ENCODE peak calls at places on chromosomes 7 and 10, in six cellular contexts. P, V, C, R, K and N are unnamed samples.

GRCh38 chr7:134831862-134832261 is 52.4 kb downstream of the CALD1 start:
- DNase-seq in P (no peak), V (no peak), C (no peak), R (no peak), K (no peak), N (no peak)

GRCh38 chr7:152424348-152425108 is 11.3 kb downstream of the KMT2C start:
- DNase-seq in P (no peak), V (peak), C (no peak), R (no peak), K (peak), N (no peak)

GRCh38 chr10:110845756-110846620 is 25.7 kb upstream of the PDCD4 start:
- DNase-seq in P (no peak), V (no peak), C (no peak), R (peak), K (no peak), N (peak)

GRCh38 chr10:102868976-102869289 is 337 bp upstream of the AS3MT start:
- DNase-seq in P (no peak), V (no peak), C (no peak), R (no peak), K (peak), N (no peak)

GRCh38 chr7:148623586-148624282 is 33.2 kb downstream of the C7orf33 start:
- DNase-seq in P (no peak), V (peak), C (no peak), R (peak), K (peak), N (no peak)

GRCh38 chr10:86661161-86662025 is 6.9 kb upstream of the LDB3 start:
- DNase-seq in P (no peak), V (peak), C (no peak), R (no peak), K (peak), N (no peak)

GRCh38 chr10:65931291-65932080 is 994.4 kb upstream of the LRRTM3 start:
- DNase-seq in P (no peak), V (no peak), C (peak), R (no peak), K (no peak), N (no peak)

GRCh38 chr10:97714401-97715258 is 1.1 kb downstream of the MARVELD1 start:
- DNase-seq in P (no peak), V (peak), C (peak), R (peak), K (peak), N (peak)

GRCh38 chr10:6406220-6407033 is 173.6 kb downstream of the PRKCQ start:
- DNase-seq in P (peak), V (peak), C (peak), R (peak), K (peak), N (no peak)

GRCh38 chr10:7206407-7207127 is 204.3 kb downstream of the SFMBT2 start:
- DNase-seq in P (no peak), V (no peak), C (no peak), R (no peak), K (no peak), N (no peak)

GRCh38 chr7:112452102-112452888 is 2.0 kb downstream of the IFRD1 start:
- DNase-seq in P (no peak), V (peak), C (peak), R (peak), K (peak), N (peak)

GRCh38 chr7:102072636-102073209 is 213.9 kb upstream of the SH2B2 start:
- DNase-seq in P (no peak), V (peak), C (no peak), R (no peak), K (no peak), N (no peak)

GRCh38 chr10:70255329-70256299 is 22.4 kb upstream of the PPA1 start:
- DNase-seq in P (peak), V (no peak), C (peak), R (peak), K (peak), N (peak)

GRCh38 chr7:26449175-26450165 is 157.8 kb downstream of the SNX10 start:
- DNase-seq in P (no peak), V (peak), C (peak), R (peak), K (peak), N (no peak)

GRCh38 chr10:114697061-114697598 is 39.1 kb upstream of the ABLIM1 start:
- DNase-seq in P (no peak), V (peak), C (peak), R (peak), K (peak), N (no peak)

GRCh38 chr7:158004123-158004490 is 583.5 kb downstream of the PTPRN2 start:
- DNase-seq in P (no peak), V (no peak), C (no peak), R (no peak), K (no peak), N (no peak)

GRCh38 chr7:4739528-4739992 is 35.9 kb upstream of the AP5Z1 start:
- DNase-seq in P (no peak), V (peak), C (no peak), R (no peak), K (no peak), N (no peak)

GRCh38 chr7:48868916-48869315 is 55.4 kb upstream of the CDC14C start:
- DNase-seq in P (no peak), V (no peak), C (no peak), R (no peak), K (no peak), N (no peak)

GRCh38 chr7:102021841-102022618 is 204.6 kb downstream of the CUX1 start:
- DNase-seq in P (no peak), V (no peak), C (no peak), R (no peak), K (no peak), N (no peak)

GRCh38 chr7:138400400-138400886 is 59.6 kb upstream of the TRIM24 start:
- DNase-seq in P (no peak), V (no peak), C (peak), R (no peak), K (no peak), N (no peak)

GRCh38 chr7:7969306-7970112 is 913 bp downstream of the GLCCI1 start:
- DNase-seq in P (no peak), V (peak), C (peak), R (peak), K (peak), N (peak)

GRCh38 chr7:7911339-7911738 is 57.3 kb upstream of the GLCCI1 start:
- DNase-seq in P (no peak), V (peak), C (no peak), R (peak), K (peak), N (no peak)

GRCh38 chr7:5232485-5232837 is 42.4 kb downstream of the WIPI2 start:
- DNase-seq in P (no peak), V (no peak), C (no peak), R (no peak), K (no peak), N (no peak)

GRCh38 chr7:33639552-33640197 is 265.7 kb upstream of the BMPER start:
- DNase-seq in P (no peak), V (no peak), C (no peak), R (no peak), K (peak), N (no peak)

GRCh38 chr7:5582532-5582935 is 158.9 kb upstream of the TNRC18 start:
- DNase-seq in P (no peak), V (no peak), C (no peak), R (no peak), K (no peak), N (no peak)

GRCh38 chr10:34964166-34964800 is 125.9 kb downstream of the CUL2 start:
- DNase-seq in P (no peak), V (no peak), C (no peak), R (no peak), K (no peak), N (no peak)

GRCh38 chr7:6443372-6443941 is 4.3 kb downstream of the DAGLB start:
- DNase-seq in P (peak), V (peak), C (peak), R (peak), K (peak), N (no peak)

GRCh38 chr10:124640538-124641231 is 103.5 kb downstream of the FAM53B start:
- DNase-seq in P (no peak), V (no peak), C (no peak), R (no peak), K (no peak), N (no peak)

GRCh38 chr10:19749185-19749729 is 67.0 kb upstream of the PLXDC2 start:
- DNase-seq in P (no peak), V (peak), C (no peak), R (peak), K (peak), N (no peak)

GRCh38 chr10:125857185-125857760 is 23.8 kb downstream of the DHX32 start:
- DNase-seq in P (no peak), V (no peak), C (no peak), R (no peak), K (peak), N (no peak)

GRCh38 chr10:67779455-67780205 is 58.4 kb downstream of the DNAJC12 start:
- DNase-seq in P (peak), V (peak), C (peak), R (peak), K (peak), N (peak)

GRCh38 chr7:151871904-151872303 is 5.0 kb downstream of the PRKAG2 start:
- DNase-seq in P (no peak), V (no peak), C (no peak), R (peak), K (peak), N (no peak)

GRCh38 chr7:8147004-8147403 is 115.0 kb downstream of the ICA1 start:
- DNase-seq in P (no peak), V (no peak), C (no peak), R (no peak), K (no peak), N (no peak)

GRCh38 chr7:142332421-142332820 is 74.6 kb upstream of the PRSS58 start:
- DNase-seq in P (no peak), V (no peak), C (no peak), R (no peak), K (no peak), N (no peak)

GRCh38 chr7:127588697-127589482 is 679 bp downstream of the ARF5 start:
- DNase-seq in P (peak), V (peak), C (peak), R (peak), K (peak), N (peak)

GRCh38 chr7:97149843-97150242 is 32.3 kb downstream of the SDHAF3 start:
- DNase-seq in P (no peak), V (peak), C (no peak), R (no peak), K (peak), N (no peak)

GRCh38 chr10:133264455-133264854 is 12.2 kb downstream of the ADAM8 start:
- DNase-seq in P (no peak), V (no peak), C (no peak), R (peak), K (no peak), N (peak)

GRCh38 chr10:27019827-27020226 is 80.5 kb downstream of the ANKRD26 start:
- DNase-seq in P (no peak), V (no peak), C (peak), R (no peak), K (no peak), N (no peak)

GRCh38 chr10:60849217-60849616 is 70.9 kb downstream of the CDK1 start:
- DNase-seq in P (no peak), V (no peak), C (no peak), R (no peak), K (no peak), N (no peak)

GRCh38 chr7:130884437-130885417 is 150.7 kb upstream of the KLF14 start:
- DNase-seq in P (no peak), V (no peak), C (no peak), R (peak), K (peak), N (peak)

DNA sequence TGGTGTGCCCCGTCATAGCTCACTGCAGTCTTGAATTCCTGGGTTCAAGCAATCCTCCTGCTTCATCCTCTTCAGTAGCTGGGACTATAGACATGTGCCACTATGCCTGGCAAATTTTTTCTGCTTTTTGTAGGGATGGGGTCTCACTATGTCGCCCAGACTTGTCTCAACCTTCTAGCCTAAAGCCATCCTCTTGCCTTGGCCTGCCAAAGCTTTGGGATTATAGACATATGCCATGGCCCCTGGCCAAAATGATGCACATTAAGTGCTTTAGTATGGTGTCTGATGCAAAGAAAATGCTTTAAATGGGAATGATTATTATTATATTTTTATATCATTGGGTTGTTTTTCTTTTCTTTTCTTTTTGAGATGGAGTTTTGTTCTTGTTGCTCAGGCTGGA is 33.2 kb upstream of the VCL start:
- DNase-seq in P (no peak), V (no peak), C (no peak), R (no peak), K (no peak), N (no peak)
- H3K9ac ChIP-seq in P (peak), V (no peak), C (no peak), R (no peak), K (no peak), N (no peak)

GRCh38 chr7:2637505-2638223 is 5.9 kb downstream of the TTYH3 start:
- DNase-seq in P (no peak), V (no peak), C (no peak), R (no peak), K (no peak), N (no peak)

GRCh38 chr7:2640858-2641257 is 9.1 kb downstream of the TTYH3 start:
- DNase-seq in P (no peak), V (no peak), C (no peak), R (no peak), K (no peak), N (no peak)

GRCh38 chr7:2638224-2638991 is 6.6 kb downstream of the TTYH3 start:
- DNase-seq in P (no peak), V (peak), C (no peak), R (no peak), K (peak), N (no peak)

GRCh38 chr7:2639994-2640830 is 8.4 kb downstream of the TTYH3 start:
- DNase-seq in P (no peak), V (no peak), C (no peak), R (no peak), K (no peak), N (no peak)

DNA sequence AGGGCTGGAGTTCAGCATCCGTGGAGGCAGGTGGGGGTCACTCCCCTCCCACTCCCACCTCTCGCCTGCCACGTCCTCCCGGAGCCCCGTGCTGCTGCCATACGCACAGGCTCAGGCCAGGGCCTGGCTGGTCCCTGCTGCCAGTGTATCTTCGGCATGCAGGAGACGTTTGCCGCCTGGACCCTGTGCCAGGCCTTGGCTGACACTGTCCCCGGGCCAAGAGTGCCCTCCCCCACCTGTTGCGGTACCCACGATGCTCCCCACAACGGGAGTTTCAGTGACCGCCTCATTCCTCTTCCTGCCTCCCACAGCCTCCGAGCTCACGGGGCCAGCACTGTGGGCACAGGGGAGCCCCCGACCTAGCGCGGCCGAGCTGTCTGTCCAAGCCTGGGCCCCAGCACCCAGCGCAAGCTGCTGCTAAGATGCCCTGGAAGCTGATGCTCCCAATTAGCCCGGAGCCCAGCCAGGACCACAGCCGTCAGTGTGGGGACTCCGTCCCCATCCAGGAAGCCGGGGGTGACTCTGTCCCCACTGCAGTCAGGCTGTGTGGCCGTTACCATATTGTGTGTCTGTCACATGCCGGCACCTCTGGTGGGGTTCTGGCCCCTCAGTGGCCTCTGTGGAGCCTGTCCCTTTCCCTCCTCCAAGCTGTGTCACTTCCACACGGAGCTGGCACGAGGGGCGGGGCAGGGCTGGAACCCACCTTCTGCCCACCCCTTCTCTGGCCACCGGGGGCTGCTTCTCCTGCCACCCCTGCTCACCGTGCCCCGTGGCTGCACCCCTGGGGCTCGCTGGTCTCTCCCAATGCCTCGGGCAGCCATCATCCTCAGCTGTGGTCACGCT is 7.6 kb downstream of the TTYH3 start:
- DNase-seq in P (no peak), V (no peak), C (no peak), R (no peak), K (no peak), N (no peak)
- H3K9ac ChIP-seq in P (no peak), V (no peak), C (no peak), R (no peak), K (peak), N (no peak)

DNA sequence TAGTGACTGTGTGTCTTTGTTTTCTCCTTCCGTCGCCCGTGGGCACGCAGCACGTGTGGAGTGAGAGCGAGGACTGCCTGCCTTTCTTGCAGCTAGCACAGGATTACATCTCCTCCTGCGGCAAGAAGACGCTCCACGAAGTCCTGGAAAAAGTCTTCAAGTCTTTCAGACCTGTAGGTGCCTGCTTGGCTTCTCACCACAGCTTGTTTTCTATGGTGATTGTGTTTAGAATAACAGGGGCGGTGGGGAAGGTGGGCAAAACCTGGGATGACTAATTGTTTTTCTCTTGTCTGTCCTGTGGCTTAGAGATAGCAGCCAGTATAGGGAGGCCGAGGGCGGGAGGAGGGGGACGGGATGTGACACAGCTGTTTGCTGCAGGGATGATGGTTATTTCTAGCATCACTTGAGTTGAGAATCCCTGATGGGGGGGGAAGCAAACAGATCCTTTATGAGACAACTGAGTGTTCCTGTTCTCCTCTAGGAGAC is 11.4 kb downstream of the MTURN start:
- DNase-seq in P (no peak), V (no peak), C (no peak), R (no peak), K (no peak), N (no peak)
- H3K9ac ChIP-seq in P (no peak), V (no peak), C (no peak), R (no peak), K (no peak), N (no peak)

GRCh38 chr10:50993817-50994251 is 80.5 kb upstream of the PRKG1 start:
- DNase-seq in P (no peak), V (peak), C (no peak), R (peak), K (peak), N (peak)
- H3K9ac ChIP-seq in P (no peak), V (peak), C (no peak), R (no peak), K (peak), N (no peak)

GRCh38 chr10:47078393-47079163 is 167.3 kb downstream of the PTPN20 start:
- DNase-seq in P (no peak), V (no peak), C (no peak), R (no peak), K (no peak), N (no peak)
- H3K9ac ChIP-seq in P (no peak), V (peak), C (no peak), R (no peak), K (no peak), N (no peak)

DNA sequence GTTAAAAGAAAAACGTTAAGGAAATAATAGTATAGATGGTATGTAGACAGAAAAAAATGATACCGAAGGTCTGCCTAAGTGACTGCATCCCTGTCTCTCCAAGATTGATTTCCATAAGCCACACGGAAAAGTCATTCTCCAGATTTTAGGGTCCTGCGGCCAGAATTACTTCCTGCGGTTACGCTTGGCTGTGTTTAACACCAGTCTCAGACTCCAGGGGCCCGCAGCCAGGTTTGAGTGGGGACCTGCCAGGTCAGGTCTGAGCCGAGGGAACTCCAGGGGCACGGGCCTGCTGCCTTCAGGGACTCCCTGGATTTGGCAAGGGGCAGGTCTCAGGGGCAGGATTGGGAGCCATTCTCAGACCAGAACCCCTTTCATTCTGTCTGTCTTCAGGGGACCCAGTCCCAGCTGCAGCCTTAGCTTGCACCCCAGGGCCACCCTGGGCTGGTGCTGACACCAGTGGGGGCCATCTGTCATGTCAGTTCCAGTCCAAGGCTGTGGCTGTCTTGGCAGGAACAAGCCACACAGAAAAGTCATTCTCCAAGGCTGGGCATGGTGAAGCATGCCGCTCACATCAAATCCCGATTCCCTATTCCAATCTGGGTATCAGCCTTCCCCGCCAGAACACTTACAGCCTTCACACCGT is 39.0 kb downstream of the TMEM120A start:
- DNase-seq in P (no peak), V (no peak), C (no peak), R (no peak), K (no peak), N (no peak)
- H3K9ac ChIP-seq in P (no peak), V (no peak), C (no peak), R (no peak), K (no peak), N (no peak)

GRCh38 chr7:36192050-36192824 is 39.2 kb downstream of the EEPD1 start:
- DNase-seq in P (no peak), V (peak), C (no peak), R (no peak), K (peak), N (no peak)
- H3K9ac ChIP-seq in P (no peak), V (peak), C (no peak), R (no peak), K (peak), N (no peak)

GRCh38 chr7:133695976-133696531 is 431.1 kb upstream of the LRGUK start:
- DNase-seq in P (no peak), V (no peak), C (no peak), R (peak), K (no peak), N (no peak)

GRCh38 chr7:133693281-133693680 is 433.9 kb upstream of the LRGUK start:
- DNase-seq in P (no peak), V (no peak), C (no peak), R (no peak), K (no peak), N (no peak)

GRCh38 chr7:133699390-133699789 is 427.8 kb upstream of the LRGUK start:
- DNase-seq in P (no peak), V (no peak), C (no peak), R (no peak), K (no peak), N (no peak)

GRCh38 chr7:133698127-133698526 is 429.0 kb upstream of the LRGUK start:
- DNase-seq in P (no peak), V (peak), C (no peak), R (no peak), K (no peak), N (no peak)

GRCh38 chr7:133697585-133697984 is 429.6 kb upstream of the LRGUK start:
- DNase-seq in P (no peak), V (peak), C (no peak), R (no peak), K (no peak), N (no peak)
- H3K9ac ChIP-seq in P (no peak), V (no peak), C (no peak), R (no peak), K (no peak), N (no peak)